ENCODE peak calls at places on chromosomes 3 and 15, in four cellular contexts. X, C, N and Y are unnamed samples.

GRCh38 chr3:23944861-23945652 is at the start of gene NR1D2:
- DNase-seq in X (peak), C (peak), N (peak), Y (peak)

GRCh38 chr15:96350321-96350720 is 19.8 kb downstream of the NR2F2 start:
- DNase-seq in X (no peak), C (no peak), N (no peak), Y (no peak)

GRCh38 chr3:172595648-172596393 is 72.6 kb upstream of the TNFSF10 start:
- DNase-seq in X (peak), C (no peak), N (no peak), Y (peak)

GRCh38 chr3:46968783-46969428 is 7.6 kb downstream of the CCDC12 start:
- DNase-seq in X (no peak), C (no peak), N (no peak), Y (no peak)

GRCh38 chr3:72086051-72086711 is 301.2 kb upstream of the PROK2 start:
- DNase-seq in X (no peak), C (no peak), N (peak), Y (peak)

GRCh38 chr3:165383381-165383780 is 187.2 kb upstream of the SLITRK3 start:
- DNase-seq in X (no peak), C (no peak), N (no peak), Y (no peak)

GRCh38 chr15:40706121-40706520 is 11.1 kb downstream of the RAD51 start:
- DNase-seq in X (no peak), C (no peak), N (no peak), Y (no peak)

GRCh38 chr3:134073583-134073945 is 43.8 kb upstream of the SLCO2A1 start:
- DNase-seq in X (no peak), C (no peak), N (no peak), Y (no peak)

GRCh38 chr15:39987831-39988230 is 51.1 kb downstream of the SRP14 start:
- DNase-seq in X (no peak), C (no peak), N (no peak), Y (no peak)

GRCh38 chr3:148528024-148528423 is 169.7 kb upstream of the AGTR1 start:
- DNase-seq in X (peak), C (no peak), N (no peak), Y (no peak)

GRCh38 chr3:11835028-11835639 is 11.6 kb downstream of the TAMM41 start:
- DNase-seq in X (peak), C (no peak), N (no peak), Y (no peak)

GRCh38 chr15:73941449-73941848 is 15.2 kb downstream of the LOXL1 start:
- DNase-seq in X (no peak), C (no peak), N (no peak), Y (no peak)

GRCh38 chr3:169510378-169510777 is 153.1 kb downstream of the MECOM start:
- DNase-seq in X (no peak), C (no peak), N (no peak), Y (no peak)

GRCh38 chr3:102599819-102600576 is 165.2 kb downstream of the ZPLD1 start:
- DNase-seq in X (no peak), C (no peak), N (no peak), Y (no peak)

GRCh38 chr3:133376805-133377204 is 23.1 kb upstream of the BFSP2 start:
- DNase-seq in X (no peak), C (no peak), N (no peak), Y (no peak)

GRCh38 chr3:8713901-8714759 is 19.5 kb upstream of the CAV3 start:
- DNase-seq in X (no peak), C (no peak), N (no peak), Y (no peak)

GRCh38 chr3:102229062-102229655 is 205.7 kb upstream of the ZPLD1 start:
- DNase-seq in X (peak), C (peak), N (peak), Y (peak)

GRCh38 chr3:184694266-184694665 is 17.6 kb downstream of the MAGEF1 start:
- DNase-seq in X (no peak), C (no peak), N (no peak), Y (no peak)

GRCh38 chr3:182795383-182795782 is 2.1 kb downstream of the ATP11B start:
- DNase-seq in X (no peak), C (no peak), N (no peak), Y (no peak)

GRCh38 chr3:55332191-55332590 is 154.9 kb downstream of the WNT5A start:
- DNase-seq in X (no peak), C (no peak), N (no peak), Y (no peak)

GRCh38 chr3:8761866-8762265 is 7.5 kb downstream of the OXTR start:
- DNase-seq in X (no peak), C (no peak), N (no peak), Y (no peak)

GRCh38 chr15:59373215-59373614 is 544 bp upstream of the MYO1E start:
- DNase-seq in X (no peak), C (no peak), N (no peak), Y (no peak)

GRCh38 chr3:99176169-99176964 is 274.9 kb upstream of the DCBLD2 start:
- DNase-seq in X (no peak), C (no peak), N (no peak), Y (peak)

GRCh38 chr15:80789296-80789695 is 10.1 kb downstream of the CEMIP start:
- DNase-seq in X (peak), C (no peak), N (no peak), Y (peak)

GRCh38 chr3:12198301-12198700 is 39.6 kb upstream of the TIMP4 start:
- DNase-seq in X (peak), C (no peak), N (peak), Y (peak)

GRCh38 chr3:148878073-148878472 is 13.0 kb downstream of the CPA3 start:
- DNase-seq in X (no peak), C (no peak), N (no peak), Y (no peak)

GRCh38 chr15:67094001-67094826 is 28.8 kb downstream of the SMAD3 start:
- DNase-seq in X (no peak), C (no peak), N (no peak), Y (no peak)

GRCh38 chr3:39132096-39133092 is 21.0 kb downstream of the CSRNP1 start:
- DNase-seq in X (no peak), C (no peak), N (no peak), Y (no peak)

GRCh38 chr3:104510091-104510860 is 856.4 kb upstream of the ALCAM start:
- DNase-seq in X (no peak), C (no peak), N (no peak), Y (no peak)

GRCh38 chr3:159765025-159765859 is 223.4 kb upstream of the IL12A start:
- DNase-seq in X (peak), C (peak), N (peak), Y (peak)

GRCh38 chr3:158794936-158795518 is 6.8 kb upstream of the MFSD1 start:
- DNase-seq in X (no peak), C (no peak), N (peak), Y (no peak)

GRCh38 chr3:171021377-171021776 is 5.1 kb downstream of the SLC2A2 start:
- DNase-seq in X (no peak), C (no peak), N (no peak), Y (no peak)

GRCh38 chr3:171023566-171023965 is 3.0 kb downstream of the SLC2A2 start:
- DNase-seq in X (no peak), C (no peak), N (no peak), Y (no peak)

GRCh38 chr3:171013822-171014748 is 12.4 kb downstream of the SLC2A2 start:
- DNase-seq in X (no peak), C (no peak), N (no peak), Y (no peak)

DNA sequence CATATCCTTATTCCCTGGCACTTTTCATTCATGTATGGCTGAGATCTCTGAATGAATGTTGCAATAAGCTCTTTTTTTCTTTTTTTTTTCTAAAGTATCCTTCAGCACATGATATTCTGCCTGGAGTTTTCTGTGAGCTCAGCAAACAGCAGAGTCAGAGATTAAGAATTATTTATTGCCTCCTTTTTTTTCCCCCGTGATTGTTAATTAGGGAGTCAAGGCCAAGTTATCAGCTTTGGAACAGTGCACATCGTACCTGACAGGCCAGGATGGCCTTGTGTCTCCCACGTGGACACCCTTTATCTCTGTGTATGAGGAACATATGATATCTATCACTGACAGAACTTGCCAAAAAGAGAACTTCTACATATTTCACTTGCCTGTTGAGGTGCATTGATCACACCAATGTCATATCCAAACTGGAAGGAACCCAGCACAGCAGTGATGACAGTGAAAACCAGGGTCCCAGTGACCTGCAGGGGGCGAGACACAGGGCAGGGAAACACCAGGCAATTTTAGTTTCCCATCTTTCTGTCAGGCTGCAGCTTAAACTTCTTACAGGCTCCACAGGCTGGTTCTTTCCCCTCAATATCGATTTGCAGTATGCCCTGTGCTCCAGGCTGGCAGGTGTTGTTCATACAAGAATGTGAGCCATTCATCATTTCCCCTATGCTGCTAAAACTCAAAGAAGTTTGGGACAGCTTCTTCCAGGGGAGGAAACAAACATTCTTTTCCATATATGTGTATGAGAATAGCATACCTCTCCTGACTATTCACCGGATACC is 8.2 kb downstream of the SLC2A2 start:
- DNase-seq in X (peak), C (no peak), N (no peak), Y (no peak)
- TF ChIP-seq CTCF in X (no peak), C (peak), N (peak), Y (peak)

DNA sequence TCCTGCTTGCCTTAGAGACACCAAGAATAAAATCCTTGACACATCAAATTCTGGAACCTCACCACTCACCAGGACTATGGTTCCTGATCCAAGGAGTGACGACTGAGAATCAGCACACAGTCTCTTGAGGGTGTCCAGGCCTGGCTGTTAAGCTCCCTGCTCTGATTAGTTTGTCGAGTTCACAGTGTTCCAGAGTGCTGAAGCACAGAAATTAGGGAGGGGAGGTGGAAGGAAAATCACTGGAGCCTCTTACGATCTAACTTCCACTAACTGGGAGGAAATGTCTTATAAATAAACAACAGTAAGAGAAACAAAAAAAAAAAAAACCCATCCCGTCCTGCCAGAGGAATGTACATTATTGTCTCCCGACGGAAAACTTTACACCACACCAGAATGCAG is 330.2 kb downstream of the TIGIT start:
- DNase-seq in X (peak), C (peak), N (peak), Y (no peak)
- H3K4me3 ChIP-seq in X (peak), C (peak), N (peak), Y (peak)

GRCh38 chr3:143119974-143120715 is 574 bp downstream of the CHST2 start:
- DNase-seq in X (no peak), C (no peak), N (no peak), Y (no peak)
- TF ChIP-seq CTCF in X (no peak), C (no peak), N (no peak), Y (no peak)

GRCh38 chr15:55914446-55914845 is 79.0 kb downstream of the NEDD4 start:
- DNase-seq in X (peak), C (no peak), N (no peak), Y (no peak)
- H3K4me3 ChIP-seq in X (peak), C (peak), N (no peak), Y (peak)

DNA sequence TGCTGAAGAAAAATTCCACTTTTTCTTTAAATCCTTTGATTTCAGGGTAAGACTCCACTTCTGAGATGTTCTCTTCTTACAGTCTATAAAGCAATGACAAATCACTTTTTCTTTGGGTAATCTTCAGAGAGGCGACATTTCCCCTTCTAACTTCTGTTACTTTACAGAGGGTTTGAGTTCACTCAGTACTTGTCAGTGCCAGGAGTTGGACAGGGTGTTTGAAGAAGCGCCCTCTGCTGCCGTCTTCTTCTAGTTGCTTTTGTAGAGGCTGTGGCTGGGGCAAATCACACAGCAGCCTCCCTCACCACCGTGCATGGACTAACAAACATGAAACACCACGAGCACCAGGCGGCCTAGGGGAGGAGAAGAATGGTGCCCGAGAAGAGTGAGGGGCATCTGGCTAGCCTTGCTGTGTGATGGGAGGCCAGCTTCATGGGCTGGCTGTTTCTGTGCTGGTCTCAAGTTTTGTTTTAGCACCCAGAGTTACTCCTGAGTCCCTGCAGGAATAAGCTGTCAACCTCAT is at the start of gene CD80:
- DNase-seq in X (peak), C (no peak), N (peak), Y (peak)
- TF ChIP-seq CTCF in X (peak), C (peak), N (no peak), Y (peak)

DNA sequence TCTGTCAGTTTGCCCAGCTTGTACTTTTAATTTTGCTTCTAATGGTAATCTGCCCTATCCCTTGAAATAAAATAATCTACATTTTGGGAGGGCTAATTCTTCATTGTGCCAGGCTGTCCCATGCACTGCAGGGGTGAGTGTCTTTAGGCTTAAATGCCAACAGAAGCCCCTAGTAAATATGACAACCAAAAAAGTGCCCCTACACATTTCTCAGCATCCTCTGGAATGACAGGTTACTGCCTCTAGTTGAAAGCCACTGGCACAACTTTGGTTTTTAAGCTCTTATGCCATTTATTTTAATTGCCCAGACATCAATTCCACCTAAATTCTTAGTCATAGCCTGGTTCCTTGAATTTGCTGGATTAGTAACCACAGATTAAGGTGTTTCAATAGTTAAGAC is 3.4 kb downstream of the EPM2AIP1 start:
- DNase-seq in X (no peak), C (no peak), N (no peak), Y (no peak)
- H3K4me3 ChIP-seq in X (peak), C (no peak), N (peak), Y (no peak)